ENCODE peak calls at places on chromosomes 4 and X, in seven cellular contexts. X, S, A, V, K, I and U are unnamed samples. For H3K9me3, the result is how much of the 10 kb centered on the place peaks cover.

GRCh38 chrX:15619053-15619772 is 18.5 kb upstream of the ACE2 start:
- DNase-seq in X (no peak), S (no peak), A (no peak), V (no peak), K (no peak), I (no peak), U (no peak)

GRCh38 chr4:152102184-152103000 is 341.6 kb upstream of the GATB start:
- DNase-seq in X (no peak), S (no peak), A (no peak), V (peak), K (no peak), I (no peak), U (no peak)

GRCh38 chr4:37991623-37992410 is 31.6 kb downstream of the PTTG2 start:
- DNase-seq in X (no peak), S (no peak), A (no peak), V (no peak), K (no peak), I (no peak), U (no peak)

GRCh38 chrX:110418220-110418856 is 59.7 kb downstream of the RTL9 start:
- DNase-seq in X (no peak), S (no peak), A (no peak), V (peak), K (no peak), I (peak), U (no peak)

GRCh38 chr4:122278976-122279375 is 99.8 kb upstream of the ADAD1 start:
- DNase-seq in X (no peak), S (no peak), A (no peak), V (no peak), K (no peak), I (no peak), U (no peak)

GRCh38 chrX:136767104-136767941 is 13.4 kb downstream of the ARHGEF6 start:
- DNase-seq in X (peak), S (peak), A (peak), V (no peak), K (no peak), I (peak), U (peak)

GRCh38 chr4:147546341-147546740 is 65.4 kb downstream of the EDNRA start:
- DNase-seq in X (no peak), S (no peak), A (no peak), V (peak), K (no peak), I (peak), U (no peak)

GRCh38 chr4:140237616-140238352 is 83.8 kb upstream of the MAML3 start:
- DNase-seq in X (peak), S (peak), A (peak), V (peak), K (peak), I (peak), U (no peak)

GRCh38 chr4:13893221-13893620 is 265.7 kb upstream of the BOD1L1 start:
- DNase-seq in X (no peak), S (no peak), A (no peak), V (no peak), K (no peak), I (no peak), U (no peak)

GRCh38 chr4:138892483-138893386 is 122.8 kb upstream of the NOCT start:
- DNase-seq in X (no peak), S (no peak), A (no peak), V (no peak), K (no peak), I (no peak), U (no peak)

GRCh38 chr4:153181293-153182080 is 22.8 kb upstream of the TRIM2 start:
- DNase-seq in X (no peak), S (peak), A (no peak), V (no peak), K (no peak), I (no peak), U (no peak)

GRCh38 chr4:144757969-144758368 is 112.0 kb downstream of the HHIP start:
- DNase-seq in X (no peak), S (no peak), A (no peak), V (no peak), K (no peak), I (no peak), U (no peak)

GRCh38 chr4:142416121-142416520 is 430.0 kb downstream of the INPP4B start:
- DNase-seq in X (no peak), S (no peak), A (no peak), V (no peak), K (no peak), I (peak), U (no peak)

GRCh38 chrX:87409113-87409841 is 108.3 kb upstream of the KLHL4 start:
- DNase-seq in X (peak), S (peak), A (no peak), V (no peak), K (peak), I (peak), U (no peak)

GRCh38 chr4:101334963-101335572 is 12.3 kb downstream of the PPP3CA start:
- DNase-seq in X (no peak), S (no peak), A (no peak), V (no peak), K (no peak), I (peak), U (no peak)

GRCh38 chr4:15488658-15489470 is 19.2 kb downstream of the CC2D2A start:
- DNase-seq in X (no peak), S (no peak), A (no peak), V (peak), K (no peak), I (peak), U (no peak)

GRCh38 chrX:64885850-64886249 is 90.4 kb downstream of the ZC4H2 start:
- DNase-seq in X (no peak), S (no peak), A (no peak), V (no peak), K (no peak), I (no peak), U (no peak)

GRCh38 chr4:15774020-15774420 is 4.1 kb upstream of the CD38 start:
- DNase-seq in X (no peak), S (no peak), A (no peak), V (no peak), K (no peak), I (no peak), U (no peak)

GRCh38 chr4:98283219-98284199 is 22.3 kb downstream of the RAP1GDS1 start:
- DNase-seq in X (no peak), S (no peak), A (no peak), V (no peak), K (no peak), I (peak), U (no peak)

GRCh38 chr4:176945314-176945713 is 152.6 kb upstream of the VEGFC start:
- DNase-seq in X (no peak), S (no peak), A (no peak), V (no peak), K (no peak), I (peak), U (no peak)

GRCh38 chr4:24497221-24497620 is 87.1 kb downstream of the DHX15 start:
- DNase-seq in X (no peak), S (no peak), A (no peak), V (no peak), K (no peak), I (no peak), U (no peak)

GRCh38 chrX:70436380-70436779 is 8.3 kb upstream of the DLG3 start:
- DNase-seq in X (no peak), S (no peak), A (no peak), V (no peak), K (no peak), I (peak), U (no peak)

GRCh38 chr4:152247271-152247975 is 288.5 kb downstream of the FBXW7 start:
- DNase-seq in X (peak), S (no peak), A (no peak), V (no peak), K (no peak), I (no peak), U (no peak)

GRCh38 chr4:104064650-104065577 is 345.1 kb upstream of the TACR3 start:
- DNase-seq in X (no peak), S (no peak), A (no peak), V (no peak), K (no peak), I (peak), U (no peak)

GRCh38 chrX:30649859-30650258 is 3.4 kb upstream of the GK start:
- DNase-seq in X (no peak), S (no peak), A (no peak), V (no peak), K (no peak), I (peak), U (no peak)

GRCh38 chrX:110847334-110847733 is 51.7 kb upstream of the CHRDL1 start:
- DNase-seq in X (no peak), S (no peak), A (no peak), V (peak), K (no peak), I (peak), U (no peak)

GRCh38 chr4:3250956-3251690 is 2.2 kb downstream of the MSANTD1 start:
- DNase-seq in X (peak), S (peak), A (no peak), V (no peak), K (no peak), I (no peak), U (no peak)

GRCh38 chr4:87219648-87220093 is 747 bp downstream of the KLHL8 start:
- DNase-seq in X (peak), S (peak), A (no peak), V (no peak), K (no peak), I (peak), U (peak)

GRCh38 chrX:53356186-53356585 is 66.3 kb downstream of the SMC1A start:
- DNase-seq in X (no peak), S (no peak), A (no peak), V (no peak), K (no peak), I (peak), U (no peak)

GRCh38 chr4:149836546-149836945 is 20.9 kb upstream of the IQCM start:
- DNase-seq in X (no peak), S (no peak), A (no peak), V (no peak), K (no peak), I (no peak), U (no peak)

GRCh38 chrX:131828482-131828881 is 194.6 kb upstream of the STK26 start:
- DNase-seq in X (no peak), S (no peak), A (no peak), V (no peak), K (no peak), I (no peak), U (no peak)

GRCh38 chrX:143378851-143379250 is 138.4 kb downstream of the SPANXN3 start:
- DNase-seq in X (no peak), S (no peak), A (no peak), V (no peak), K (no peak), I (peak), U (no peak)
- H3K9me3 ChIP-seq in X (under half), S (under half), A (under half), V (under half), K (under half), I (under half), U (under half)

GRCh38 chr4:131288441-131288840 is 1860.7 kb upstream of the PCDH10 start:
- DNase-seq in X (no peak), S (no peak), A (no peak), V (no peak), K (no peak), I (no peak), U (no peak)
- H3K9me3 ChIP-seq in X (under half), S (under half), A (under half), V (under half), K (under half), I (under half), U (under half)

GRCh38 chr4:39686997-39687396 is 10.9 kb upstream of the UBE2K start:
- DNase-seq in X (no peak), S (no peak), A (no peak), V (no peak), K (no peak), I (no peak), U (no peak)

GRCh38 chr4:39685990-39686389 is 11.9 kb upstream of the UBE2K start:
- DNase-seq in X (no peak), S (no peak), A (no peak), V (no peak), K (no peak), I (no peak), U (no peak)

GRCh38 chr4:39689970-39690369 is 8.0 kb upstream of the UBE2K start:
- DNase-seq in X (no peak), S (no peak), A (no peak), V (no peak), K (no peak), I (no peak), U (no peak)
- H3K9me3 ChIP-seq in X (under half), S (under half), A (under half), V (under half), K (under half), I (under half), U (under half)

DNA sequence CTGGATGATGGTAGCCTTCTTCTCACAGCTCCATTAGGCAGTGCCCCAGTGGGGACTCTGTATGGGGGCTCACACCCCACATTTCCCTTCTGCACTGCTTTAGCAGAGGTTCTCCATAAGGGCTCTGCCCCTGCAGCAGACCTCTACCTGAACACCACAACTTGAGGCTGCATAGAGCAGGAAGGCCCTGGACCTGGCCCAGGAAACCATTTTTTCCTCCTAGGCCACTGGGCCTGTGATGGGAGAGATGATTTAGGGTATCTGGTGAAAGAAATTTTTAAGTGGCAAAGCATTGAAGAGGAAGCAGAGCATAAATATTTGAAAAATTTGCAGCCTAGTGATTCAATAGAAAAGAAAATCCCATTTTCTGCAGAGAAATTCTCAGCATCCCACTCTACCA is 17.3 kb downstream of the F8A3 start:
- DNase-seq in X (no peak), S (no peak), A (no peak), V (no peak), K (no peak), I (no peak), U (no peak)
- H3K9me3 ChIP-seq in X (under half), S (under half), A (under half), V (under half), K (under half), I (under half), U (under half)

DNA sequence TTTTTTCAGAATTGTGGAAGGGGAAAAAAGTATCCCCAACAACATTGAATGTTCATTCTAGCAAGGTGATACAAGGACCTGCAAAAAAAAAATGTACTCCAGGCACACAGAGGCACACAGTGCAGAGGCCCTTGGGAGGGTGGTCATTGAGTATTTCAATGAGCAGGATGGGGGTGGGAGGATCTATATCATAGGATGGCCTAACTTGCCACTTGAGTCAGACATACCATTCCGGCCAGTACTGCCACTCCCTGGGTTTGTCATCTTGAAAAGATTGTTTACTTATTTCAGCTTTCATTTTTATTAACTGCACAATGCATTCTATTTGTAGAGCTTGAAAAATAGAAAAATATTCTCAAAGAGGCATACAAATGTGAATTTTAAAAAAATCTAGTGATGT is 18.7 kb downstream of the ZNF595 start:
- DNase-seq in X (no peak), S (no peak), A (no peak), V (no peak), K (no peak), I (no peak), U (no peak)
- H3K9me3 ChIP-seq in X (under half), S (under half), A (half or more), V (under half), K (half or more), I (under half), U (under half)

GRCh38 chr4:8917321-8917811 is 45.7 kb upstream of the HMX1 start:
- DNase-seq in X (peak), S (peak), A (peak), V (no peak), K (no peak), I (no peak), U (no peak)
- H3K9me3 ChIP-seq in X (under half), S (under half), A (under half), V (under half), K (under half), I (under half), U (under half)

DNA sequence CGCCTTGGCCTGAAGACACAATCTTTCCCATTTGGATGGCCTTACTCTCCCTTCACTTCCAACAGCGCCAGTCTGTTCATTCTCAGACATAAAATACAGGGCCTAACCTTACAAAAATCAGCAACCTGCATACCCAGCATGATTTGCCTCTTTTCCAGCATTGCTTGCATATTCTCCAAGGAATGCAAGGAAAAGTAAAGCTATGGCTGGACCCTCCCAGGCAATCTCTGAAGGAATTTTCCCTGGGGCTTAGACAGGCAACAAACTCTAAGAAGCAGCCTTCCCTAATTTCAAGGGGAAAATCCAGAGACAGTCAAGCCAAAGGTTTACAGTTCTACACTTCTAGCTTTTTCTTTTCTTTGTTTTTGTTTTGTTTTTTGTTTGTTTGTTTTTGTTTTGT is 3.6 kb downstream of the DCTD start:
- DNase-seq in X (no peak), S (no peak), A (no peak), V (no peak), K (no peak), I (no peak), U (no peak)
- H3K9me3 ChIP-seq in X (under half), S (under half), A (under half), V (under half), K (under half), I (under half), U (under half)

GRCh38 chrX:48715066-48715465 is 18.5 kb downstream of the SUV39H1 start:
- DNase-seq in X (no peak), S (no peak), A (no peak), V (no peak), K (no peak), I (peak), U (no peak)
- H3K9me3 ChIP-seq in X (under half), S (under half), A (under half), V (under half), K (under half), I (under half), U (under half)

GRCh38 chr4:107888237-107888636 is 43.1 kb upstream of the CYP2U1 start:
- DNase-seq in X (no peak), S (no peak), A (no peak), V (no peak), K (no peak), I (no peak), U (no peak)
- H3K9me3 ChIP-seq in X (under half), S (under half), A (under half), V (under half), K (under half), I (under half), U (under half)